ENCODE peak calls at places on chromosomes 7 and 10, in eight cellular contexts. N is NCI-H1092 treated with DMSO at 0.1 percent for 48 hours; J is NCI-H1694; X is NCI-H2081; F is smooth muscle cell of the brain vasculature; E is keratinocyte; Y is activated T-cell treated with anti-CD3 and anti-CD28 coated beads, Interleukin-2, amount 50 U/mL, for 48 hours; Z is fibroblast of the aortic adventitia. P is an unnamed sample.

GRCh38 chr7:79227035-79227434 is 226.4 kb downstream of the MAGI2 start:
- DNase-seq in Y (no peak), E (no peak), X (peak; percentile 80), J (no peak), N (no peak), F (no peak), Z (no peak), P (peak; percentile 72)

GRCh38 chr10:60777696-60778213 is 523 bp upstream of the CDK1 start:
- DNase-seq in Z (no peak), N (no peak), Y (no peak), F (no peak), J (no peak), E (no peak), X (no peak), P (no peak)

GRCh38 chr7:127997226-127997922 is 33.9 kb downstream of the LRRC4 start:
- DNase-seq in Y (no peak), N (no peak), J (no peak), X (no peak), Z (no peak), E (no peak), F (no peak), P (no peak)

GRCh38 chr10:133311570-133311969 is 2.9 kb downstream of the ZNF511 start:
- DNase-seq in X (no peak), Z (no peak), N (no peak), F (no peak), E (no peak), J (no peak), Y (no peak), P (no peak)

GRCh38 chr7:39702133-39702532 is 78.8 kb downstream of the RALA start:
- DNase-seq in N (no peak), X (no peak), Y (no peak), F (no peak), Z (no peak), E (no peak), J (no peak), P (no peak)

GRCh38 chr7:102967798-102968197 is 55.0 kb downstream of the LRRC17 start:
- DNase-seq in E (no peak), X (no peak), Y (no peak), Z (peak; percentile 54), F (no peak), N (no peak), J (no peak), P (no peak)

GRCh38 chr7:30977896-30978564 is 14.3 kb downstream of the GHRHR start:
- DNase-seq in F (no peak), Y (peak; percentile 32), X (peak; percentile 36), J (peak; percentile 54), Z (peak; percentile 21), N (peak; percentile 33), E (no peak), P (no peak)

GRCh38 chr7:106290319-106290718 is 5.5 kb upstream of the NAMPT start:
- DNase-seq in Y (no peak), J (no peak), Z (no peak), E (no peak), F (no peak), X (no peak), N (no peak), P (no peak)

GRCh38 chr7:30634193-30634626 is 39.5 kb downstream of the GARS1 start:
- DNase-seq in E (no peak), Y (no peak), Z (no peak), X (no peak), N (no peak), J (peak; percentile 1), F (no peak), P (no peak)

GRCh38 chr7:140397784-140398750 is at the start of gene SLC37A3:
- DNase-seq in F (peak; percentile 39), N (peak; percentile 77), J (peak; percentile 49), Z (peak; percentile 94), E (peak; percentile 25), Y (peak; percentile 93), X (peak; percentile 94), P (peak; percentile 90)

GRCh38 chr10:62433181-62433692 is 59.1 kb downstream of the ZNF365 start:
- DNase-seq in X (no peak), N (no peak), Z (peak; percentile 97), J (no peak), F (peak; percentile 26), Y (peak; percentile 78), E (peak; percentile 53), P (no peak)

GRCh38 chr7:22627136-22627535 is 99.9 kb upstream of the IL6 start:
- DNase-seq in X (no peak), Z (peak; percentile 97), Y (no peak), F (no peak), J (no peak), N (no peak), E (no peak), P (no peak)

GRCh38 chr7:34061175-34061574 is 155.8 kb downstream of the BMPER start:
- DNase-seq in X (no peak), N (no peak), Z (peak; percentile 97), E (peak; percentile 38), F (no peak), Y (no peak), J (no peak), P (no peak)

GRCh38 chr10:61733358-61733940 is 70.7 kb downstream of the CABCOCO1 start:
- DNase-seq in E (no peak), F (peak; percentile 35), Z (peak; percentile 77), N (peak; percentile 34), Y (no peak), X (peak; percentile 53), J (peak; percentile 36), P (peak; percentile 58)

GRCh38 chr7:147824671-147825070 is 765.9 kb upstream of the C7orf33 start:
- DNase-seq in J (no peak), F (no peak), Z (no peak), X (no peak), N (no peak), Y (no peak), E (no peak), P (no peak)

GRCh38 chr10:71845410-71846406 is 5.3 kb downstream of the PSAP start:
- DNase-seq in Z (no peak), N (no peak), F (no peak), Y (no peak), J (no peak), X (peak; percentile 46), E (no peak), P (no peak)

GRCh38 chr7:83739527-83739926 is 90.6 kb upstream of the SEMA3E start:
- DNase-seq in X (no peak), Y (no peak), N (no peak), Z (no peak), J (no peak), F (no peak), E (no peak), P (no peak)

GRCh38 chr7:17402628-17403278 is 104.3 kb downstream of the AHR start:
- DNase-seq in Y (peak; percentile 32), X (no peak), E (no peak), F (no peak), N (no peak), Z (no peak), J (no peak), P (no peak)

GRCh38 chr7:2546776-2547586 is 8.3 kb downstream of the BRAT1 start:
- DNase-seq in F (no peak), E (no peak), J (no peak), Y (no peak), N (no peak), Z (no peak), X (no peak), P (no peak)

GRCh38 chr7:4849390-4849789 is 12.4 kb downstream of the PAPOLB start:
- DNase-seq in N (peak; percentile 43), Y (no peak), X (peak; percentile 10), E (no peak), Z (peak; percentile 35), J (no peak), F (no peak), P (peak; percentile 19)

GRCh38 chr7:142581341-142581740 is 167.9 kb upstream of the PRSS1 start:
- DNase-seq in F (no peak), E (peak; percentile 62), X (no peak), J (no peak), N (no peak), Y (peak; percentile 32), Z (peak; percentile 39), P (no peak)

GRCh38 chr10:66591865-66592264 is 334.0 kb upstream of the LRRTM3 start:
- DNase-seq in F (no peak), N (no peak), E (no peak), X (no peak), J (no peak), Z (no peak), Y (no peak), P (no peak)

GRCh38 chr7:2030475-2031456 is 202.0 kb downstream of the MAD1L1 start:
- DNase-seq in F (no peak), E (no peak), Y (no peak), J (peak; percentile 82), Z (no peak), N (no peak), X (no peak), P (no peak)

GRCh38 chr7:77680266-77680665 is 16.0 kb upstream of the RSBN1L start:
- DNase-seq in Y (no peak), Z (no peak), E (no peak), N (no peak), F (no peak), X (no peak), J (no peak), P (no peak)

GRCh38 chr10:126247454-126247975 is 140.8 kb downstream of the ADAM12 start:
- DNase-seq in Y (no peak), Z (peak; percentile 100), N (no peak), X (no peak), F (peak; percentile 91), J (no peak), E (peak; percentile 75), P (no peak)

GRCh38 chr10:114272696-114273095 is 33.6 kb downstream of the VWA2 start:
- DNase-seq in J (no peak), Y (no peak), F (no peak), Z (no peak), E (no peak), X (no peak), N (no peak), P (no peak)

GRCh38 chr7:94655884-94656657 is at the start of gene SGCE:
- DNase-seq in N (peak; percentile 90), Y (peak; percentile 69), X (peak; percentile 88), F (no peak), E (no peak), J (peak; percentile 48), Z (peak; percentile 81), P (peak; percentile 75)

GRCh38 chr10:114821915-114822770 is 563 bp downstream of the FHIP2A start:
- DNase-seq in Y (peak; percentile 64), F (no peak), E (no peak), Z (peak; percentile 18), X (peak; percentile 50), J (no peak), N (peak; percentile 57), P (no peak)

GRCh38 chr10:52662255-52662654 is 110.3 kb downstream of the MBL2 start:
- DNase-seq in Y (no peak), N (no peak), F (no peak), E (no peak), X (no peak), J (no peak), Z (no peak), P (no peak)

GRCh38 chr7:44617225-44617885 is 10.9 kb downstream of the OGDH start:
- DNase-seq in N (no peak), Z (peak; percentile 67), E (no peak), J (no peak), X (no peak), Y (peak; percentile 55), F (no peak), P (no peak)

GRCh38 chr10:98920807-98921206 is 314.8 kb downstream of the HPSE2 start:
- DNase-seq in E (no peak), J (no peak), Y (no peak), N (no peak), Z (no peak), X (no peak), F (no peak), P (no peak)

GRCh38 chr7:115293628-115294236 is 371.8 kb downstream of the MDFIC start:
- DNase-seq in X (no peak), F (no peak), J (no peak), Z (peak; percentile 45), Y (no peak), E (no peak), N (no peak), P (no peak)

GRCh38 chr7:142668495-142668894 is 80.8 kb upstream of the PRSS1 start:
- DNase-seq in F (no peak), N (no peak), J (no peak), E (no peak), Z (no peak), X (no peak), Y (no peak), P (no peak)

GRCh38 chr7:140625908-140626868 is 14.4 kb downstream of the DENND2A start:
- DNase-seq in Z (peak; percentile 99), J (no peak), X (peak; percentile 71), N (peak; percentile 47), F (peak; percentile 97), E (peak; percentile 99), Y (no peak), P (peak; percentile 46)

P was measured in NCI-H774.